ENCODE peak calls at places on chromosomes 11 and 22, in five cellular contexts. Q is HFFc6, O is astrocyte of the spinal cord, M is cardiac fibroblast, L is coronary artery. F is an unnamed sample.

GRCh38 chr11:130798280-130798679 is 118.0 kb downstream of the SNX19 start:
- DNase-seq in L (no peak), O (peak), Q (peak), M (peak), F (no peak)

GRCh38 chr11:69435161-69435990 is 46.1 kb upstream of the LINC01488 start:
- DNase-seq in M (no peak), O (no peak), L (no peak), Q (peak), F (no peak)

GRCh38 chr11:8777907-8778767 is 95.5 kb downstream of the RPL27A start:
- DNase-seq in O (peak), M (peak), L (no peak), Q (peak), F (no peak)

GRCh38 chr22:39251762-39252460 is 7.1 kb upstream of the PDGFB start:
- DNase-seq in O (peak), L (no peak), Q (no peak), M (no peak), F (no peak)

GRCh38 chr22:21690401-21690801 is 24.6 kb downstream of the PPIL2 start:
- DNase-seq in L (no peak), M (no peak), Q (no peak), O (no peak), F (no peak)

GRCh38 chr11:74011360-74012071 is 2.6 kb upstream of the UCP3 start:
- DNase-seq in M (peak), Q (no peak), O (peak), L (peak), F (no peak)

GRCh38 chr11:10413268-10413667 is 41.8 kb upstream of the AMPD3 start:
- DNase-seq in Q (peak), L (no peak), M (no peak), O (no peak), F (no peak)

GRCh38 chr11:45528435-45528834 is 137.0 kb downstream of the CHST1 start:
- DNase-seq in Q (no peak), M (no peak), L (no peak), O (no peak), F (no peak)

GRCh38 chr11:46936138-46937110 is at the start of gene CSTPP1:
- DNase-seq in O (peak), Q (peak), M (peak), L (peak), F (peak)

GRCh38 chr11:43130616-43131015 is 181.2 kb upstream of the API5 start:
- DNase-seq in O (no peak), Q (no peak), L (no peak), M (no peak), F (no peak)

GRCh38 chr11:29962243-29962642 is 54.6 kb downstream of the KCNA4 start:
- DNase-seq in O (no peak), Q (no peak), M (no peak), L (no peak), F (peak)

GRCh38 chr11:82315093-82315492 is 418.6 kb downstream of the FAM181B start:
- DNase-seq in O (no peak), M (no peak), Q (no peak), L (no peak), F (peak)

GRCh38 chr22:32728291-32728690 is 73.2 kb upstream of the TIMP3 start:
- DNase-seq in Q (no peak), M (no peak), O (no peak), L (no peak), F (no peak)

GRCh38 chr11:34512810-34513673 is 552 bp downstream of the ELF5 start:
- DNase-seq in M (peak), Q (peak), O (peak), L (no peak), F (peak)

GRCh38 chr22:29078869-29079207 is 6.0 kb downstream of the KREMEN1 start:
- DNase-seq in Q (no peak), L (no peak), O (no peak), M (no peak), F (no peak)

GRCh38 chr11:106727261-106727660 is 291.0 kb downstream of the GUCY1A2 start:
- DNase-seq in L (no peak), M (no peak), Q (no peak), O (peak), F (no peak)

GRCh38 chr11:134477486-134477885 is 65.4 kb upstream of the B3GAT1 start:
- DNase-seq in O (no peak), Q (no peak), M (no peak), L (no peak), F (no peak)

GRCh38 chr11:46529928-46530574 is 63.8 kb downstream of the AMBRA1 start:
- DNase-seq in Q (no peak), L (no peak), M (no peak), O (no peak), F (no peak)

GRCh38 chr11:45354976-45355705 is 69.0 kb upstream of the SYT13 start:
- DNase-seq in M (peak), L (peak), O (peak), Q (no peak), F (peak)

GRCh38 chr11:75355051-75355450 is 3.6 kb upstream of the ARRB1 start:
- DNase-seq in Q (no peak), L (no peak), O (no peak), M (no peak), F (no peak)

GRCh38 chr22:29152381-29153138 is 53.1 kb upstream of the EMID1 start:
- DNase-seq in M (peak), Q (no peak), O (peak), L (no peak), F (no peak)

GRCh38 chr11:44702897-44703296 is 23.9 kb upstream of the TSPAN18 start:
- DNase-seq in O (no peak), L (no peak), Q (no peak), M (peak), F (no peak)

GRCh38 chr11:134339756-134340155 is 8.0 kb downstream of the GLB1L2 start:
- DNase-seq in Q (no peak), L (no peak), M (no peak), O (no peak), F (no peak)

GRCh38 chr11:123431619-123432018 is 1.6 kb downstream of the GRAMD1B start:
- DNase-seq in L (no peak), O (peak), M (no peak), Q (no peak), F (no peak)

DNA sequence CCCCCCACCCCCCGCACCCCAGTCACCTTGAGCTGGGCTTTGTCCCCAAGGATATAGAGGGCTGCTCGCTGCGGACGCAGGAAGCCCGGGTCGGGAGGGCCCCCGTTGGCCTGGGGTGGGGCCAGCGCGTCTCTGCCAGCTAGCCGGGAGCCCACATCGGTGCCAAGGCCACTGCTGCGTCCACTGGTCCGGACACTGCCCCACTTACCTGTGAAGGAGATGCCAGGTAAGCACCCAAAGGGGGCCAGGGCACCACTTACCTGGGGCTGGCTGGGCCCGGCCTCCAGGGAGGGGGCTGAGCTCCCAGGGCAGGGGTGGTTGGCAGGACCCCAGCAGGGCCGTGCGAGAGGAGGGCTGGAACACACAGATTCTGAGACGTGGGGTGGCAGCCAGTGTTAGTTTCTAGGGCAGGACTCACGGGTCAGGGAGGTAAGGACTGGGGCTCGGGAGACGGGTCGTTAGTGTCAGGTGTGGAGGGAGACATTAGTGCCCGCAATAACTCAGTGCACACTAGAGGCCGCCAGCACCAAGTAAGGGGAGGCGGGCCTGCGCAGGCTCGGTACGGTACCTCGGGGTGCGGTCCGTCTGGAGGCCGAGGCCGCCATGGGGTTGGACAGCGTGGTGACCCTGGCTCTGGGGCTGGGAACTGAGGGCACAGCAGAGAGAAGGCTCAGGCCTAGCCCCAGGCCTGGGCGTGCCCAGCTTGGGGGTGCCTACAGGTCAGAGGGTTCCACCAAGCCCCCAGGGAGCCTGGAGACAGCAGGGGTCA is 18.2 kb downstream of the SBF1 start:
- DNase-seq in L (no peak), Q (no peak), M (no peak), O (no peak), F (no peak)
- TF ChIP-seq CTCF in L (no peak), Q (peak), M (peak), O (peak), F (no peak)

GRCh38 chr11:68388595-68389198 is 71.9 kb upstream of the PPP6R3 start:
- DNase-seq in M (no peak), O (no peak), Q (no peak), L (no peak), F (no peak)
- TF ChIP-seq CTCF in M (no peak), O (no peak), Q (no peak), L (no peak), F (no peak)

GRCh38 chr11:17473071-17473744 is 3.4 kb downstream of the ABCC8 start:
- DNase-seq in Q (peak), M (no peak), O (no peak), L (no peak), F (peak)

GRCh38 chr11:17469998-17470397 is 6.6 kb downstream of the ABCC8 start:
- DNase-seq in Q (no peak), M (no peak), O (no peak), L (no peak), F (no peak)

GRCh38 chr11:17475666-17476316 is 854 bp downstream of the ABCC8 start:
- DNase-seq in L (no peak), Q (no peak), M (no peak), O (no peak), F (peak)

GRCh38 chr11:17471501-17471900 is 5.1 kb downstream of the ABCC8 start:
- DNase-seq in M (no peak), O (no peak), Q (no peak), L (no peak), F (no peak)

DNA sequence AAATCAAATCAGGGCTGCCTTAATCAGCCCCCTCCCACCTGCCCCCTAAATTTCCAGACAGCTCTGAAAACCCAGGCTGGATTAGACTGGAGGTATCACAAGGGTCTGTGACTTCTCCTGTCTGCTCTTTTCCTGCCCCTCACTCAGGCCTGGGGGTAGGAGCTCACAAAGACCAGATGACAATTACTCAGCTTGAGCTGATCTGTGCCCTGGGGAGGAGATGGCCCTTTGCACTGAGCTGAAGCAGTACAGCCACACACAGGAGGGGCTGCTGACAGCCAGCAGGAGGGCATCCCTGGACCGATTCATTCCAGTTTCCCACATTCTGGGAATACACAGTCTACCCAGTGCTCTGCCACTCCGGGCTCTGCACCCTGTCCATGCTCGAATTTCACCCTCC is 4.2 kb downstream of the ABCC8 start:
- DNase-seq in Q (no peak), L (no peak), M (no peak), O (no peak), F (peak)
- TF ChIP-seq CTCF in Q (no peak), L (no peak), M (no peak), O (no peak), F (no peak)

DNA sequence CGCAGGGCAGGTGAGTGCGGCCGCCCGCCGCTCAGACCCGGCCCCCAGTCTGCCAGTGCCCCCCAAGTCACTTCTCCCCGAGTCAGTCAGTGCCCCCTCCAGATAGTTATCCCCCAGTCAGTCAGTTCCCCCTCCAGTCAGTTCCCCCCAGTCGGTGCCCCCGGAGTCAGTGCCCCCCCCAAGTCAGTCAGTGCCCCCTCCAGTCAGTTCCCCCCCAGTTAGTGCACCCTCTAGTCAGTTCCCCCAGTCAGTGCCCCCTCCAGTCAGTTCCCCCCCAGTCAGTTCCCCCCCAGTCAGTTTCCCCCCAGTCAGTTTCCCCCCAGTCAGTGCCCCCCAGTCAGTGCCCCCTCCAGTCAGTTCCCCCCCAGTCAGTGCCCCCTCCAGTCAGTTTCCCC is 411 bp downstream of the PPP6R2 start:
- DNase-seq in M (no peak), L (no peak), O (no peak), Q (no peak), F (no peak)
- TF ChIP-seq CTCF in M (no peak), L (no peak), O (no peak), Q (no peak), F (no peak)

DNA sequence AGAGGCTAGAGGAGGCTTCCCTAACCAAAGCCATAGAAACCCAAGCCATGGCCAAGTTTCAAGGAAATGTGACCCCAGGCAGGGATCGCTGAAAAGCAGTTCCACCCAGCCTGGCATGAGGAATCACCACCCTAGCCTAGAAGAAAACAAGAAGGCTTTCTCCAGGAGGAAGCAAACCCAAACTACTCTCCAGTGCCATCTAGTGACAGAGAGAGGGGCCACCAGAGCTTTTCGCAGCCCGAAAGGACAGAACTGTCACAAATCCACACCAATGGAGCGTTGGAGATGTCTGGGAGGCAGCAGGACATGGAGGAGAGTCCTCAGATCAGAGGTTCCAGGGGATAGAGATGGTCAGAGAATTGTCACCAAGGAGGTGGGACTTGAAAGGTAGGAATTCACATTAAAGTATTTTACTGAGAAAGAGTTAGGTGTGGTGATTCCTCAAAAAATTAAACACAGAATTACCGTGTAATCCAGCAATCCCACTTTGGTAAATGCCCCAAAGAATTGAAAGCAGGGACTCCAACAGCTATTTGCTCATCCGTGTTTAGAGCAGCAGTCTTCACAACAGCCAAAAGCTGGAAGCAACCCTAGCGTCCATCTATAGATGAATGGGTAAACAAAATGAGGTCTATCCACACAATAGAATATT is 67.3 kb upstream of the NUP50 start:
- DNase-seq in L (no peak), Q (peak), M (peak), O (peak), F (peak)
- TF ChIP-seq CTCF in L (peak), Q (peak), M (peak), O (peak), F (peak)

GRCh38 chr11:36251716-36252307 is 37.4 kb downstream of the COMMD9 start:
- DNase-seq in O (no peak), M (no peak), L (no peak), Q (no peak), F (no peak)
- TF ChIP-seq CTCF in O (no peak), M (no peak), L (no peak), Q (no peak), F (no peak)

GRCh38 chr11:119093951-119094815 is 7.5 kb downstream of the DPAGT1 start:
- DNase-seq in O (peak), Q (no peak), L (peak), M (peak), F (peak)

GRCh38 chr11:119094816-119095065 is 6.9 kb downstream of the DPAGT1 start:
- DNase-seq in M (peak), Q (peak), O (peak), L (peak), F (peak)

GRCh38 chr11:119092880-119093665 is 8.4 kb downstream of the HMBS start:
- DNase-seq in L (no peak), Q (no peak), M (peak), O (peak), F (no peak)

GRCh38 chr11:119093666-119093950 is 8.0 kb downstream of the DPAGT1 start:
- DNase-seq in Q (no peak), O (no peak), L (no peak), M (no peak), F (no peak)

GRCh38 chr11:119095066-119095880 is 6.4 kb downstream of the DPAGT1 start:
- DNase-seq in Q (peak), O (peak), M (peak), L (peak), F (peak)
- TF ChIP-seq CTCF in Q (peak), O (no peak), M (no peak), L (peak), F (peak)

GRCh38 chr11:112958670-112959069 is 2.5 kb upstream of the NCAM1 start:
- DNase-seq in M (peak), Q (peak), O (no peak), L (no peak), F (no peak)
- TF ChIP-seq CTCF in M (no peak), Q (no peak), O (no peak), L (no peak), F (no peak)

GRCh38 chr11:63551889-63552266 is 11.3 kb downstream of the PLAAT2 start:
- DNase-seq in L (peak), Q (no peak), O (no peak), M (no peak), F (no peak)

GRCh38 chr11:63554901-63555218 is 8.3 kb downstream of the PLAAT2 start:
- DNase-seq in M (no peak), L (no peak), O (no peak), Q (no peak), F (no peak)

GRCh38 chr11:63556404-63556803 is 6.8 kb downstream of the PLAAT2 start:
- DNase-seq in M (no peak), Q (no peak), L (no peak), O (no peak), F (no peak)

GRCh38 chr11:63553759-63554158 is 9.4 kb downstream of the PLAAT2 start:
- DNase-seq in L (peak), O (no peak), Q (no peak), M (peak), F (no peak)

GRCh38 chr11:63552921-63553320 is 10.3 kb downstream of the PLAAT2 start:
- DNase-seq in O (no peak), L (peak), Q (no peak), M (no peak), F (no peak)
- TF ChIP-seq CTCF in O (no peak), L (no peak), Q (no peak), M (no peak), F (no peak)

DNA sequence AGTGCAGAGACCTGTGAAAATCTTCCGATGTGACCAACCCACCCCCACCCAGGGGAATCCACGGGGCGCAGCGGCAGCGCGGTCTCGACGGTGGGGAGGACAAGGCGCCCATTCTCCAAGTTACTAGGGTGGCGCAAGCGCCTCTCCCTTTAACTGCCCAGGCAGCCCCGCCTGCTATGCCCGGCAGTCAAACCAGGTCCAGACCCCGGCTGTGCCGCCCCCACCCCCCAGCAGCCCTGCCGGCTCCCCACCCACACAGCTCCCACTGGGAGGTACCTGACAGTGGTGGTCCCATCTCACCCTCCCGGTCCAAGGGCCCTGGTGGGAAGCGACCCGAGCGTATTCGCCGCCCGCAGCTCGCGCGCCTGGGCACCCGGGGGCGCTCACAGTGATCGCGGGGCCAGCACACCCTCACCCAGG is 423 bp downstream of the TRPM5 start:
- DNase-seq in O (no peak), Q (no peak), L (no peak), M (no peak), F (peak)
- TF ChIP-seq CTCF in O (no peak), Q (no peak), L (no peak), M (no peak), F (no peak)